ENCODE peak calls at places on chromosomes 7 and 10, in four cellular contexts. L, Q, E and U are unnamed samples.

GRCh38 chr7:158017226-158018060 is 570.2 kb downstream of the PTPRN2 start:
- ATAC-seq in L (no peak), Q (no peak), E (no peak), U (no peak)

GRCh38 chr10:101261702-101262101 is 32.4 kb upstream of the LBX1 start:
- ATAC-seq in L (no peak), Q (no peak), E (no peak), U (no peak)

GRCh38 chr10:15853800-15854199 is 6.5 kb downstream of the MINDY3 start:
- ATAC-seq in L (no peak), Q (no peak), E (peak), U (no peak)

GRCh38 chr7:25559581-25560367 is 331.5 kb upstream of the NPVF start:
- ATAC-seq in L (no peak), Q (no peak), E (no peak), U (no peak)

GRCh38 chr7:124022551-124022950 is 10.3 kb downstream of the TMEM229A start:
- ATAC-seq in L (no peak), Q (no peak), E (no peak), U (no peak)

GRCh38 chr7:16026253-16027020 is 340.0 kb upstream of the MEOX2 start:
- ATAC-seq in L (no peak), Q (no peak), E (no peak), U (no peak)

GRCh38 chr10:6748981-6749630 is 169.0 kb upstream of the PRKCQ start:
- ATAC-seq in L (peak), Q (no peak), E (no peak), U (no peak)

GRCh38 chr10:114931072-114931679 is 6.8 kb upstream of the TRUB1 start:
- ATAC-seq in L (no peak), Q (no peak), E (no peak), U (no peak)

GRCh38 chr10:5447071-5447470 is 34.7 kb downstream of the NET1 start:
- ATAC-seq in L (no peak), Q (no peak), E (peak), U (no peak)

GRCh38 chr7:149832332-149833041 is 5.7 kb upstream of the ZNF862 start:
- ATAC-seq in L (peak), Q (no peak), E (peak), U (no peak)

GRCh38 chr10:70594161-70594560 is 8.4 kb downstream of the PRF1 start:
- ATAC-seq in L (peak), Q (peak), E (no peak), U (no peak)

GRCh38 chr7:36764929-36765328 is 40.6 kb upstream of the AOAH start:
- ATAC-seq in L (no peak), Q (no peak), E (no peak), U (no peak)

GRCh38 chr10:72653383-72654096 is 27.7 kb upstream of the MICU1 start:
- ATAC-seq in L (no peak), Q (no peak), E (peak), U (no peak)

DNA sequence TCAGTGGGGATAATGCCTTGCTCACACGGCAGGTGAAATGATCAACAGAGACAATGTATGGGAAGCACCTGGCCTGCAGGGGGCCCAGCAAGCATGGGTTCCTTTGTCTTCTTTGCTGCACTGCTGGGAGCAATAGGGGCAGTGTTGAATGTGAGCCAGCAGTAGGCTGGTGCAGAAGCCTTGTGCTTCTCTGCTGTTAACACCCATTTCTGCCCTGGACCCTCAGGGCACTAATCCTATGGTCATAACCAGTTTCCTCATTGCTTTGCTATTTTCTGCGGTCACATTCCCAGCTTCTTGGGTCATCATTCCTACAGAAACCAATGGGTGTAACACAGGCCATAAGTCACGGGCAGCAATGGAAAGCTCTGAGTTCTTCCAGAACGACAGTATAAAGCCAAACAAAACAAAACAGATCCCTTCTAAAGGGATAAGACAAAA is 10.9 kb upstream of the LGI1 start:
- ATAC-seq in L (peak), Q (peak), E (peak), U (no peak)
- TF ChIP-seq POLR2AphosphoS5 in L (no peak), Q (no peak), E (no peak), U (no peak)

DNA sequence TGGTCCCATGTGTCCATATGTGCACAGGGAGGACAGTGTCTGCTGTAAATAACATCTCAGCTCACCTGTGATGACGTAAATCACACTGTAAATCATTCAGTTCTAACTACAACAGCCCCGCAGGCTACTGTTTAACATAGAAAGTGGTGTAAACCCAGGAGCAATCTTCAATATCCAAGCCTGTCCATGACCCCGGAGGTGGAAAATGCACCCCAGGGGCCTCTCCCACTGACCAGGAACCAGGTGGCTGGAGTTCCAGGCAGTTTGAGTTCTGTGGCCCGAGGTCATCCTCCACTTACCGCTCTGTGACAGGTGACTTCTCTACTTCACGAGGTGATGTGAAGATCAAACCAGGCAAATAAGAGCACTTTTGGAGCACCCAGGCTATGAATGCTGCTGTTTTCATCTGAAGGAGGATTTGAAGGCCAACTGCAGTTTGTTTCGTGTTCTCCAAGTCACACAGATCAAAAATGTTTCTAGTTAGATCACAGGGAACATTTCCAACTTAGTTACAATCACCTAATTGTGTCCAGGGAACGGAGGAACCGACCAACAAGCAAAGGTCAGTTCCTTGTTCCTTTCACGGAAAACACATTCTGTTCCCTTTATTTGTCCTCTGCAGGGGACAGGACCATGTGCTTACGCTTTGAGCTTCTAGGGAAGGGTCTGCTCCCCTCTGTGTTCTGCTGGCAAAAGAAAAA is 131.8 kb downstream of the WDR37 start:
- ATAC-seq in L (no peak), Q (no peak), E (no peak), U (no peak)
- TF ChIP-seq POLR2AphosphoS5 in L (no peak), Q (no peak), E (no peak), U (peak)

GRCh38 chr7:70374772-70375533 is 757.0 kb upstream of the GALNT17 start:
- ATAC-seq in L (no peak), Q (no peak), E (no peak), U (no peak)

GRCh38 chr7:70377957-70378356 is 754.0 kb upstream of the GALNT17 start:
- ATAC-seq in L (no peak), Q (no peak), E (no peak), U (no peak)

GRCh38 chr7:70371652-70372051 is 760.3 kb upstream of the GALNT17 start:
- ATAC-seq in L (no peak), Q (no peak), E (no peak), U (no peak)

GRCh38 chr7:70376561-70377031 is 755.3 kb upstream of the GALNT17 start:
- ATAC-seq in L (no peak), Q (no peak), E (peak), U (no peak)

GRCh38 chr7:70372768-70373241 is 759.1 kb upstream of the GALNT17 start:
- ATAC-seq in L (no peak), Q (no peak), E (no peak), U (no peak)
- TF ChIP-seq POLR2AphosphoS5 in L (no peak), Q (no peak), E (no peak), U (peak)

GRCh38 chr7:104940023-104940710 is 73.8 kb upstream of the KMT2E start:
- ATAC-seq in L (no peak), Q (no peak), E (no peak), U (no peak)

GRCh38 chr7:104938741-104939390 is 75.1 kb upstream of the KMT2E start:
- ATAC-seq in L (no peak), Q (no peak), E (no peak), U (no peak)

GRCh38 chr7:104945599-104945956 is 68.4 kb upstream of the KMT2E start:
- ATAC-seq in L (no peak), Q (no peak), E (no peak), U (no peak)

GRCh38 chr7:104946338-104946737 is 67.7 kb upstream of the KMT2E start:
- ATAC-seq in L (no peak), Q (no peak), E (no peak), U (no peak)

DNA sequence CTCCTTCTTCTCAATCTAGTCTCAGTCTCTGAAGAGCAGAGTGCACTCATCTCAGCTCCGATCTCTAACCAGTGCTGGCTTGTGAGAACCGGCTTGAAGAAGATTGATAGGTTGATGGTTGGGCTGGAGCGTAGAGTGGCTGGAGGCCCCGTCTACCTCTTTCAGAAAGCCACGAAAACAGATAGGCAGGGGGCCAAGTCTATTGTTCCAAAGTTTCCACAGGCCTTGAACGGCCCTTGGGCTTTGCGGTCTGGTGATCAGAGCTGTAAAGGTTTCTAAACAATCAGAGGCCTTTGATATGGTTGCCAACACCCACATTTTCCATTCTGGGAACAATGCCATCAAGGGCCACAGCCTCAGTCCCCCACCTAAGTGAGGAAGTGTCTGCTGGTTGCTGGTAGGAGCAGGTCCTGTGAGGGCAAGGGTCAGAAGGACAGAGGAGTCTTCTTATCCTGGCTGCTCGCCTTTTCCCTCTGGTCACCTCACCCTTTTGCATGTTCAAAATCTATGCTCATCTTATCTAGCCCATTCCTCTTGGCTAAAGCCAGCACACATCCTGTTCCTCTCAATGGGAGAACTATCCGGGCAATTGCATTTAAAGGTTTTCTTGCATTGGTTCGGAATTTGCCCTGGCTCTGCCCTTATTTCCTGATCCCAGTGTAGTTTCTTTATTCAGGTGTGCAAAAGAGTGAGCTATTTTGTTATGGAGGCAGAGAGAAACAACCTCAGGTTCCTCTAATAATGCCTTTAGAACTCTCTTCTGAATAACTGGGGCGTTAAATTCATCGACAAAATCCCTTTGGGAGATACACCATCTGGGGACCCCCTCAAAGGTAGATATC is 70.3 kb upstream of the KMT2E start:
- ATAC-seq in L (peak), Q (peak), E (peak), U (peak)
- TF ChIP-seq POLR2AphosphoS5 in L (peak), Q (peak), E (peak), U (no peak)

GRCh38 chr10:42972946-42973345 is 103.9 kb upstream of the RET start:
- ATAC-seq in L (no peak), Q (no peak), E (no peak), U (no peak)

GRCh38 chr10:42974693-42975002 is 102.2 kb upstream of the RET start:
- ATAC-seq in L (no peak), Q (no peak), E (no peak), U (no peak)

GRCh38 chr10:42973870-42974692 is 102.8 kb upstream of the RET start:
- ATAC-seq in L (no peak), Q (no peak), E (no peak), U (no peak)

GRCh38 chr10:42975005-42975493 is 101.8 kb upstream of the RET start:
- ATAC-seq in L (peak), Q (no peak), E (peak), U (no peak)

GRCh38 chr10:42973411-42973810 is 103.5 kb upstream of the RET start:
- ATAC-seq in L (no peak), Q (no peak), E (no peak), U (no peak)
- TF ChIP-seq POLR2AphosphoS5 in L (no peak), Q (no peak), E (no peak), U (no peak)

DNA sequence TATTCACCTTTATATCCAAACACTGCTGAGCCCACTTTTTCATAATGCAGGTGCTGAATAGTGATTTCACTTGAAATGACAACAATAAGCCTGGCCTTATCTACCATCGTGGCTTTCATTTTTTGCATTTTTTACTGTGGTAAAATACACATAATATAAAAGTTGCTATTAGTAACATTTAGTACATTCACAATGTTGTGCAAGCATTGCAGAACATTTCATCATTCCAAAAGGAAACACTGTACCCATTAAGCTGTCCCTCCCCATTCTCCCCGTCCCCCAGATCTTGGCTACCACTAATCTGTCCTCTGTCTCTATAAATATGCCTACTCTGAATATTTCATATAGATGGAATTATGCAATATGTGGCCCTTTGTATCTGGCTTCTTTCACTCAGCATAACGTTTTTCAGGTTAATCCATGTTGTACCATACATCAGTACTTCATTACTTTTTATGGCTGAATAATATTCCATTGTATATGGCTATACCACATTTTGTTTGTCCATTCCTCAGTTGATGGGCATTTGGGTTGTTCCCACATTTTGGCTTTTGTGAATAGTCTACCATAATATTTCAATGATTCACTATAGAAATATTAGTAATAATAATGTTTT is 68.5 kb upstream of the ARID5B start:
- ATAC-seq in L (no peak), Q (no peak), E (no peak), U (no peak)
- TF ChIP-seq POLR2AphosphoS5 in L (no peak), Q (no peak), E (no peak), U (no peak)

DNA sequence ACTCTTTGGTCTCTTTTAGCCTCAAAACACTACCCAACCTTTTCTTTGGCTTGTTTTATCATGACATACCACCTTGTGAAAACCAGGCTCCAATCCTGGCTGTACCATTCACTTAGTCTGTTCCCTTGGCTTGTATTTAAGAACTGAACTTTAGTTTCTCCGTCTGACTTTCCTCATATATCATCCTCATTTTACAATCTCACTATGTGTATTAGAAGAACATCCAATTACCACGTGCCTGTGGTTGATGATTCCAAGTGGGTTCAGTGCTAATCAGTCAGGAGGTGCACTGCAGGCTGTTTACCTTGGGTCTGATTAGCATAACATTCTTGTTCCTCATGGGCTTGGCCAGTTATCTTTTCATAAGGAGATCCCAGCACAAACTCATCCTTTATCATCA is 144.8 kb upstream of the KLF14 start:
- ATAC-seq in L (no peak), Q (no peak), E (no peak), U (no peak)
- TF ChIP-seq POLR2AphosphoS5 in L (no peak), Q (no peak), E (no peak), U (no peak)

GRCh38 chr10:133215586-133215985 is 14.4 kb upstream of the UTF1 start:
- ATAC-seq in L (no peak), Q (no peak), E (no peak), U (no peak)
- TF ChIP-seq POLR2AphosphoS5 in L (no peak), Q (no peak), E (no peak), U (no peak)

GRCh38 chr7:12831024-12831423 is 143.6 kb downstream of the ARL4A start:
- ATAC-seq in L (no peak), Q (no peak), E (no peak), U (no peak)

GRCh38 chr7:12827920-12828319 is 140.5 kb downstream of the ARL4A start:
- ATAC-seq in L (no peak), Q (no peak), E (no peak), U (no peak)

GRCh38 chr7:12821746-12822145 is 134.3 kb downstream of the ARL4A start:
- ATAC-seq in L (no peak), Q (no peak), E (no peak), U (no peak)

GRCh38 chr7:12826079-12826478 is 138.6 kb downstream of the ARL4A start:
- ATAC-seq in L (no peak), Q (no peak), E (peak), U (no peak)

DNA sequence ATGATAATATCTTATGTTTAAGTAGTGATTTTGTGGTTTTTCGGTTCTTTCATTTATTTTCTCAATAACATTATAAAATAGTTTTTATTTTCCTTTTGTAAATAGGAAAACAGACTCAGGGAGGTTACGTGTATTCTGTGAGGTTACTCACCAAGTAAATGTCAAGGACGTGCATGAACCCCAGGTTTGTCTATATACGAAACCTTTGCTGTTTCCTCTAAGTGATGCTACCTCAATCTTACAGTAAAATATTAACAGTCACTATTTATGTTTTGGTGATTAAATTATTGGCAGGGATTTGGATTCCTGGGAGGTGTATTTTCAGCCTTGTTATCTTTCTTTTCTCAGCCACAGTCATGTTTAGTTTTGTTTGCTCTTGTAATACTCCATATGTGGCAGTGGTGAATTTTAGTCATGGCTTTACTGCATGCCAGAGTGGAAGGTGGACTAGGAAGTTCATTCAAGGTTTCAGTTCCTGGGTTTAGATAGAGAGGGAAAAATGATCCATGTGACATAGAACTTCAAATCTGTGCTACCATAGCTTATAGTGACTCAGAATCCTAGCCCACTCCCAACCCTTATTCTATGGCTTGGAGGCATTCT is 139.9 kb downstream of the ARL4A start:
- ATAC-seq in L (no peak), Q (no peak), E (no peak), U (no peak)
- TF ChIP-seq POLR2AphosphoS5 in L (no peak), Q (no peak), E (no peak), U (no peak)